ENCODE peak calls at places on chromosomes 1 and 21, in eight cellular contexts. Q is tibial nerve, J is fibroblast of lung, Y is astrocyte of the spinal cord, R is choroid plexus epithelial cell, D is GM10248, I is thoracic aorta, N is cardiac muscle cell. S is an unnamed sample.

GRCh38 chr1:75672528-75673393 is 51.7 kb upstream of the ACADM start:
- DNase-seq in Q (no peak), J (peak; percentile 94), Y (peak; percentile 84), R (peak; percentile 85), D (no peak), I (no peak), N (peak; percentile 1), S (peak; percentile 60)

GRCh38 chr1:19448491-19449439 is 36.6 kb downstream of the CAPZB start:
- DNase-seq in Q (peak; percentile 72), J (peak; percentile 90), Y (peak; percentile 88), R (peak; percentile 82), D (no peak), I (no peak), N (peak; percentile 90), S (peak; percentile 97)

GRCh38 chr1:67211589-67212563 is 45.6 kb downstream of the IL23R start:
- DNase-seq in Q (peak; percentile 21), J (peak; percentile 23), Y (peak; percentile 28), R (peak; percentile 63), D (peak; percentile 18), I (no peak), N (peak; percentile 56), S (no peak)

GRCh38 chr1:204841798-204842197 is 28.9 kb upstream of the NFASC start:
- DNase-seq in Q (no peak), J (no peak), Y (no peak), R (no peak), D (no peak), I (no peak), N (no peak), S (no peak)

GRCh38 chr1:206951318-206952105 is 5.2 kb upstream of the PIGR start:
- DNase-seq in Q (no peak), J (no peak), Y (no peak), R (no peak), D (no peak), I (no peak), N (no peak), S (no peak)

GRCh38 chr1:51671527-51672325 is 54.8 kb downstream of the OSBPL9 start:
- DNase-seq in Q (no peak), J (peak; percentile 85), Y (peak; percentile 85), R (peak; percentile 88), D (no peak), I (no peak), N (peak; percentile 38), S (peak; percentile 58)

GRCh38 chr1:64956733-64957441 is 9.5 kb downstream of the JAK1 start:
- DNase-seq in Q (no peak), J (no peak), Y (no peak), R (peak; percentile 20), D (peak; percentile 81), I (no peak), N (no peak), S (no peak)

GRCh38 chr1:100053119-100053518 is 79.6 kb downstream of the SASS6 start:
- DNase-seq in Q (no peak), J (no peak), Y (no peak), R (no peak), D (no peak), I (no peak), N (no peak), S (no peak)

GRCh38 chr1:201164645-201165044 is 10.4 kb upstream of the TMEM9 start:
- DNase-seq in Q (no peak), J (peak; percentile 17), Y (no peak), R (no peak), D (no peak), I (no peak), N (no peak), S (no peak)

GRCh38 chr1:151916959-151917358 is 7.6 kb upstream of the THEM4 start:
- DNase-seq in Q (no peak), J (no peak), Y (no peak), R (no peak), D (no peak), I (no peak), N (no peak), S (no peak)

GRCh38 chr1:221230605-221231004 is 351.4 kb downstream of the HLX start:
- DNase-seq in Q (no peak), J (peak; percentile 19), Y (peak; percentile 46), R (no peak), D (no peak), I (no peak), N (no peak), S (no peak)

GRCh38 chr21:27173052-27173451 is 206.2 kb upstream of the ADAMTS5 start:
- DNase-seq in Q (no peak), J (no peak), Y (no peak), R (peak; percentile 8), D (no peak), I (no peak), N (no peak), S (no peak)

GRCh38 chr1:177948336-177948972 is 21.4 kb downstream of the SEC16B start:
- DNase-seq in Q (peak; percentile 65), J (peak; percentile 44), Y (peak; percentile 76), R (peak; percentile 83), D (peak; percentile 52), I (no peak), N (peak; percentile 68), S (peak; percentile 52)

GRCh38 chr1:248807067-248807737 is 18.5 kb downstream of the SH3BP5L start:
- DNase-seq in Q (no peak), J (no peak), Y (peak; percentile 35), R (peak; percentile 48), D (peak; percentile 75), I (no peak), N (peak; percentile 75), S (no peak)

GRCh38 chr1:182235604-182235951 is 156.0 kb downstream of the GLUL start:
- DNase-seq in Q (no peak), J (no peak), Y (no peak), R (no peak), D (no peak), I (no peak), N (no peak), S (no peak)

GRCh38 chr1:16625497-16626408 is 12.4 kb upstream of the NBPF1 start:
- DNase-seq in Q (no peak), J (no peak), Y (no peak), R (no peak), D (peak; percentile 52), I (no peak), N (no peak), S (no peak)
- TF ChIP-seq CTCF in Q (no peak), J (no peak), Y (no peak), R (no peak), D (no peak), I (no peak), N (no peak), S (no peak)

GRCh38 chr1:34884961-34885360 is 25.4 kb upstream of the SMIM12 start:
- DNase-seq in Q (no peak), J (no peak), Y (no peak), R (no peak), D (no peak), I (no peak), N (no peak), S (no peak)

GRCh38 chr1:34874581-34874980 is 15.0 kb upstream of the SMIM12 start:
- DNase-seq in Q (no peak), J (no peak), Y (no peak), R (no peak), D (no peak), I (no peak), N (no peak), S (no peak)

GRCh38 chr1:34876406-34876805 is 16.9 kb upstream of the SMIM12 start:
- DNase-seq in Q (no peak), J (no peak), Y (no peak), R (no peak), D (no peak), I (no peak), N (no peak), S (no peak)

GRCh38 chr1:34884536-34884935 is 25.0 kb upstream of the SMIM12 start:
- DNase-seq in Q (no peak), J (no peak), Y (no peak), R (no peak), D (no peak), I (no peak), N (no peak), S (no peak)

GRCh38 chr1:34879230-34879629 is 19.7 kb upstream of the SMIM12 start:
- DNase-seq in Q (no peak), J (no peak), Y (no peak), R (no peak), D (no peak), I (no peak), N (no peak), S (no peak)
- TF ChIP-seq CTCF in Q (no peak), J (no peak), Y (no peak), R (no peak), D (no peak), I (no peak), N (no peak), S (no peak)

GRCh38 chr1:197915217-197915616 is 2.0 kb upstream of the LHX9 start:
- DNase-seq in Q (no peak), J (no peak), Y (no peak), R (no peak), D (no peak), I (no peak), N (no peak), S (no peak)

GRCh38 chr1:197914510-197914909 is 2.7 kb upstream of the LHX9 start:
- DNase-seq in Q (no peak), J (no peak), Y (no peak), R (no peak), D (no peak), I (no peak), N (no peak), S (no peak)

GRCh38 chr1:197917553-197917812 is 311 bp downstream of the LHX9 start:
- DNase-seq in Q (no peak), J (no peak), Y (no peak), R (no peak), D (no peak), I (no peak), N (no peak), S (no peak)

GRCh38 chr1:197917813-197918646 is 858 bp downstream of the LHX9 start:
- DNase-seq in Q (no peak), J (no peak), Y (no peak), R (no peak), D (no peak), I (no peak), N (no peak), S (no peak)

GRCh38 chr1:197915797-197916686 is 1.1 kb upstream of the LHX9 start:
- DNase-seq in Q (no peak), J (peak; percentile 56), Y (peak; percentile 57), R (peak; percentile 36), D (no peak), I (no peak), N (peak; percentile 81), S (peak; percentile 17)
- TF ChIP-seq CTCF in Q (peak; percentile 19), J (peak; percentile 54), Y (peak; percentile 75), R (peak; percentile 60), D (peak; percentile 12), I (peak; percentile 19), N (peak; percentile 74), S (peak; percentile 74)

GRCh38 chr1:228004887-228005462 is 1.8 kb upstream of the WNT3A start:
- DNase-seq in Q (no peak), J (no peak), Y (no peak), R (no peak), D (no peak), I (no peak), N (no peak), S (no peak)

GRCh38 chr1:228005511-228006033 is 1.2 kb upstream of the WNT3A start:
- DNase-seq in Q (no peak), J (no peak), Y (no peak), R (no peak), D (peak; percentile 22), I (no peak), N (no peak), S (no peak)

GRCh38 chr1:228002792-228003191 is 4.0 kb upstream of the WNT3A start:
- DNase-seq in Q (no peak), J (no peak), Y (no peak), R (no peak), D (no peak), I (no peak), N (no peak), S (no peak)

GRCh38 chr1:228003461-228004330 is 3.1 kb upstream of the WNT3A start:
- DNase-seq in Q (no peak), J (no peak), Y (no peak), R (no peak), D (peak; percentile 7), I (no peak), N (no peak), S (no peak)

GRCh38 chr1:228004331-228004871 is 2.4 kb upstream of the WNT3A start:
- DNase-seq in Q (no peak), J (no peak), Y (no peak), R (peak; percentile 19), D (peak; percentile 76), I (no peak), N (peak; percentile 47), S (no peak)
- TF ChIP-seq CTCF in Q (no peak), J (peak; percentile 25), Y (peak; percentile 44), R (peak; percentile 58), D (peak; percentile 61), I (no peak), N (peak; percentile 61), S (peak; percentile 53)